ENCODE peak calls at places on chromosomes 12 and 14, in eight cellular contexts. One of them, this sample, is unnamed.

GRCh38 chr14:54669759-54670630 is 103.1 kb downstream of the SAMD4A start:
- DNase-seq in activated gamma-delta T cell treated with anti-CD3 and anti-CD28 coated beads, Interleukin-2, amount 50 U/mL, for 16 hours: peak; percentile 3
- DNase-seq in Right ventricle myocardium inferior: no peak
- DNase-seq in PC-3: peak; percentile 99
- DNase-seq in foreskin fibroblast: peak; percentile 76
- DNase-seq in activated effector memory CD4-positive, alpha-beta T cell treated with Interleukin-2 at 50 U/mL for 16 hours: no peak
- DNase-seq in HFFc6: peak; percentile 76
- DNase-seq in WTC11: no peak
- DNase-seq in this sample: no peak

GRCh38 chr14:69042309-69043006 is 63.4 kb upstream of the ACTN1 start:
- DNase-seq in activated gamma-delta T cell treated with anti-CD3 and anti-CD28 coated beads, Interleukin-2, amount 50 U/mL, for 16 hours: no peak
- DNase-seq in Right ventricle myocardium inferior: no peak
- DNase-seq in PC-3: no peak
- DNase-seq in foreskin fibroblast: no peak
- DNase-seq in activated effector memory CD4-positive, alpha-beta T cell treated with Interleukin-2 at 50 U/mL for 16 hours: no peak
- DNase-seq in HFFc6: no peak
- DNase-seq in WTC11: no peak
- DNase-seq in this sample: no peak

GRCh38 chr14:49679271-49679670 is 8.7 kb downstream of the POLE2 start:
- DNase-seq in activated gamma-delta T cell treated with anti-CD3 and anti-CD28 coated beads, Interleukin-2, amount 50 U/mL, for 16 hours: no peak
- DNase-seq in Right ventricle myocardium inferior: no peak
- DNase-seq in PC-3: peak; percentile 81
- DNase-seq in foreskin fibroblast: no peak
- DNase-seq in activated effector memory CD4-positive, alpha-beta T cell treated with Interleukin-2 at 50 U/mL for 16 hours: no peak
- DNase-seq in HFFc6: peak; percentile 38
- DNase-seq in WTC11: no peak
- DNase-seq in this sample: no peak

GRCh38 chr12:116461060-116461459 is 98.1 kb upstream of the MAP1LC3B2 start:
- DNase-seq in activated gamma-delta T cell treated with anti-CD3 and anti-CD28 coated beads, Interleukin-2, amount 50 U/mL, for 16 hours: no peak
- DNase-seq in Right ventricle myocardium inferior: no peak
- DNase-seq in PC-3: no peak
- DNase-seq in foreskin fibroblast: no peak
- DNase-seq in activated effector memory CD4-positive, alpha-beta T cell treated with Interleukin-2 at 50 U/mL for 16 hours: no peak
- DNase-seq in HFFc6: no peak
- DNase-seq in WTC11: no peak
- DNase-seq in this sample: no peak

GRCh38 chr12:83470749-83471148 is 784.0 kb downstream of the TMTC2 start:
- DNase-seq in activated gamma-delta T cell treated with anti-CD3 and anti-CD28 coated beads, Interleukin-2, amount 50 U/mL, for 16 hours: no peak
- DNase-seq in Right ventricle myocardium inferior: no peak
- DNase-seq in PC-3: no peak
- DNase-seq in foreskin fibroblast: no peak
- DNase-seq in activated effector memory CD4-positive, alpha-beta T cell treated with Interleukin-2 at 50 U/mL for 16 hours: no peak
- DNase-seq in HFFc6: no peak
- DNase-seq in WTC11: no peak
- DNase-seq in this sample: no peak

GRCh38 chr14:74018029-74018703 is 922 bp downstream of the ENTPD5 start:
- DNase-seq in activated gamma-delta T cell treated with anti-CD3 and anti-CD28 coated beads, Interleukin-2, amount 50 U/mL, for 16 hours: no peak
- DNase-seq in Right ventricle myocardium inferior: no peak
- DNase-seq in PC-3: peak; percentile 81
- DNase-seq in foreskin fibroblast: peak; percentile 21
- DNase-seq in activated effector memory CD4-positive, alpha-beta T cell treated with Interleukin-2 at 50 U/mL for 16 hours: no peak
- DNase-seq in HFFc6: peak; percentile 74
- DNase-seq in WTC11: no peak
- DNase-seq in this sample: peak; percentile 59

GRCh38 chr14:87772854-87773253 is 220.1 kb downstream of the GALC start:
- DNase-seq in activated gamma-delta T cell treated with anti-CD3 and anti-CD28 coated beads, Interleukin-2, amount 50 U/mL, for 16 hours: no peak
- DNase-seq in Right ventricle myocardium inferior: no peak
- DNase-seq in PC-3: no peak
- DNase-seq in foreskin fibroblast: no peak
- DNase-seq in activated effector memory CD4-positive, alpha-beta T cell treated with Interleukin-2 at 50 U/mL for 16 hours: no peak
- DNase-seq in HFFc6: no peak
- DNase-seq in WTC11: no peak
- DNase-seq in this sample: no peak

GRCh38 chr14:94011795-94012194 is 14.3 kb upstream of the OTUB2 start:
- DNase-seq in activated gamma-delta T cell treated with anti-CD3 and anti-CD28 coated beads, Interleukin-2, amount 50 U/mL, for 16 hours: no peak
- DNase-seq in Right ventricle myocardium inferior: no peak
- DNase-seq in PC-3: no peak
- DNase-seq in foreskin fibroblast: no peak
- DNase-seq in activated effector memory CD4-positive, alpha-beta T cell treated with Interleukin-2 at 50 U/mL for 16 hours: no peak
- DNase-seq in HFFc6: peak; percentile 41
- DNase-seq in WTC11: no peak
- DNase-seq in this sample: no peak

GRCh38 chr12:21637985-21638891 is 19.4 kb downstream of the LDHB start:
- DNase-seq in activated gamma-delta T cell treated with anti-CD3 and anti-CD28 coated beads, Interleukin-2, amount 50 U/mL, for 16 hours: no peak
- DNase-seq in Right ventricle myocardium inferior: no peak
- DNase-seq in PC-3: no peak
- DNase-seq in foreskin fibroblast: no peak
- DNase-seq in activated effector memory CD4-positive, alpha-beta T cell treated with Interleukin-2 at 50 U/mL for 16 hours: no peak
- DNase-seq in HFFc6: no peak
- DNase-seq in WTC11: no peak
- DNase-seq in this sample: no peak

GRCh38 chr12:68001486-68002466 is 12.5 kb downstream of the IFNG-AS1 start:
- DNase-seq in activated gamma-delta T cell treated with anti-CD3 and anti-CD28 coated beads, Interleukin-2, amount 50 U/mL, for 16 hours: no peak
- DNase-seq in Right ventricle myocardium inferior: no peak
- DNase-seq in PC-3: peak; percentile 60
- DNase-seq in foreskin fibroblast: no peak
- DNase-seq in activated effector memory CD4-positive, alpha-beta T cell treated with Interleukin-2 at 50 U/mL for 16 hours: no peak
- DNase-seq in HFFc6: no peak
- DNase-seq in WTC11: no peak
- DNase-seq in this sample: peak; percentile 4

GRCh38 chr12:42603246-42603645 is 13.7 kb upstream of the PRICKLE1 start:
- DNase-seq in activated gamma-delta T cell treated with anti-CD3 and anti-CD28 coated beads, Interleukin-2, amount 50 U/mL, for 16 hours: no peak
- DNase-seq in Right ventricle myocardium inferior: no peak
- DNase-seq in PC-3: no peak
- DNase-seq in foreskin fibroblast: no peak
- DNase-seq in activated effector memory CD4-positive, alpha-beta T cell treated with Interleukin-2 at 50 U/mL for 16 hours: no peak
- DNase-seq in HFFc6: no peak
- DNase-seq in WTC11: no peak
- DNase-seq in this sample: no peak

GRCh38 chr12:119940881-119941280 is 48.2 kb upstream of the BICDL1 start:
- DNase-seq in activated gamma-delta T cell treated with anti-CD3 and anti-CD28 coated beads, Interleukin-2, amount 50 U/mL, for 16 hours: no peak
- DNase-seq in Right ventricle myocardium inferior: no peak
- DNase-seq in PC-3: peak; percentile 99
- DNase-seq in foreskin fibroblast: peak; percentile 67
- DNase-seq in activated effector memory CD4-positive, alpha-beta T cell treated with Interleukin-2 at 50 U/mL for 16 hours: no peak
- DNase-seq in HFFc6: peak; percentile 73
- DNase-seq in WTC11: no peak
- DNase-seq in this sample: peak; percentile 53

GRCh38 chr14:64812412-64812811 is 67.3 kb downstream of the SPTB start:
- DNase-seq in activated gamma-delta T cell treated with anti-CD3 and anti-CD28 coated beads, Interleukin-2, amount 50 U/mL, for 16 hours: no peak
- DNase-seq in Right ventricle myocardium inferior: no peak
- DNase-seq in PC-3: no peak
- DNase-seq in foreskin fibroblast: no peak
- DNase-seq in activated effector memory CD4-positive, alpha-beta T cell treated with Interleukin-2 at 50 U/mL for 16 hours: no peak
- DNase-seq in HFFc6: no peak
- DNase-seq in WTC11: peak; percentile 73
- DNase-seq in this sample: no peak

GRCh38 chr12:125134576-125134975 is 69.3 kb downstream of the AACS start:
- DNase-seq in activated gamma-delta T cell treated with anti-CD3 and anti-CD28 coated beads, Interleukin-2, amount 50 U/mL, for 16 hours: no peak
- DNase-seq in Right ventricle myocardium inferior: no peak
- DNase-seq in PC-3: no peak
- DNase-seq in foreskin fibroblast: no peak
- DNase-seq in activated effector memory CD4-positive, alpha-beta T cell treated with Interleukin-2 at 50 U/mL for 16 hours: no peak
- DNase-seq in HFFc6: no peak
- DNase-seq in WTC11: no peak
- DNase-seq in this sample: no peak

GRCh38 chr12:131402781-131403396 is 308.0 kb upstream of the SFSWAP start:
- DNase-seq in activated gamma-delta T cell treated with anti-CD3 and anti-CD28 coated beads, Interleukin-2, amount 50 U/mL, for 16 hours: no peak
- DNase-seq in Right ventricle myocardium inferior: no peak
- DNase-seq in PC-3: no peak
- DNase-seq in foreskin fibroblast: no peak
- DNase-seq in activated effector memory CD4-positive, alpha-beta T cell treated with Interleukin-2 at 50 U/mL for 16 hours: no peak
- DNase-seq in HFFc6: no peak
- DNase-seq in WTC11: no peak
- DNase-seq in this sample: no peak

GRCh38 chr12:121468451-121468850 is 68.5 kb downstream of the RNF34 start:
- DNase-seq in activated gamma-delta T cell treated with anti-CD3 and anti-CD28 coated beads, Interleukin-2, amount 50 U/mL, for 16 hours: no peak
- DNase-seq in Right ventricle myocardium inferior: no peak
- DNase-seq in PC-3: no peak
- DNase-seq in foreskin fibroblast: peak; percentile 32
- DNase-seq in activated effector memory CD4-positive, alpha-beta T cell treated with Interleukin-2 at 50 U/mL for 16 hours: no peak
- DNase-seq in HFFc6: no peak
- DNase-seq in WTC11: no peak
- DNase-seq in this sample: no peak

GRCh38 chr12:34393821-34394150 is 371.5 kb downstream of the ALG10 start:
- DNase-seq in activated gamma-delta T cell treated with anti-CD3 and anti-CD28 coated beads, Interleukin-2, amount 50 U/mL, for 16 hours: no peak
- DNase-seq in Right ventricle myocardium inferior: peak; percentile 53
- DNase-seq in PC-3: no peak
- DNase-seq in foreskin fibroblast: no peak
- DNase-seq in activated effector memory CD4-positive, alpha-beta T cell treated with Interleukin-2 at 50 U/mL for 16 hours: no peak
- DNase-seq in HFFc6: no peak
- DNase-seq in WTC11: no peak
- DNase-seq in this sample: no peak

GRCh38 chr12:16331998-16332397 is 15.4 kb upstream of the MGST1 start:
- DNase-seq in activated gamma-delta T cell treated with anti-CD3 and anti-CD28 coated beads, Interleukin-2, amount 50 U/mL, for 16 hours: no peak
- DNase-seq in Right ventricle myocardium inferior: no peak
- DNase-seq in PC-3: peak; percentile 81
- DNase-seq in foreskin fibroblast: no peak
- DNase-seq in activated effector memory CD4-positive, alpha-beta T cell treated with Interleukin-2 at 50 U/mL for 16 hours: no peak
- DNase-seq in HFFc6: no peak
- DNase-seq in WTC11: no peak
- DNase-seq in this sample: no peak

GRCh38 chr14:52267501-52268190 is at the start of gene PTGDR:
- DNase-seq in activated gamma-delta T cell treated with anti-CD3 and anti-CD28 coated beads, Interleukin-2, amount 50 U/mL, for 16 hours: peak; percentile 45
- DNase-seq in Right ventricle myocardium inferior: peak; percentile 75
- DNase-seq in PC-3: no peak
- DNase-seq in foreskin fibroblast: no peak
- DNase-seq in activated effector memory CD4-positive, alpha-beta T cell treated with Interleukin-2 at 50 U/mL for 16 hours: peak; percentile 43
- DNase-seq in HFFc6: no peak
- DNase-seq in WTC11: peak; percentile 54
- DNase-seq in this sample: no peak

GRCh38 chr12:1369460-1369859 is 224.9 kb downstream of the FBXL14 start:
- DNase-seq in activated gamma-delta T cell treated with anti-CD3 and anti-CD28 coated beads, Interleukin-2, amount 50 U/mL, for 16 hours: no peak
- DNase-seq in Right ventricle myocardium inferior: no peak
- DNase-seq in PC-3: no peak
- DNase-seq in foreskin fibroblast: no peak
- DNase-seq in activated effector memory CD4-positive, alpha-beta T cell treated with Interleukin-2 at 50 U/mL for 16 hours: no peak
- DNase-seq in HFFc6: no peak
- DNase-seq in WTC11: no peak
- DNase-seq in this sample: peak; percentile 14

GRCh38 chr12:132593521-132593920 is 16.9 kb downstream of the LRCOL1 start:
- DNase-seq in activated gamma-delta T cell treated with anti-CD3 and anti-CD28 coated beads, Interleukin-2, amount 50 U/mL, for 16 hours: no peak
- DNase-seq in Right ventricle myocardium inferior: peak; percentile 43
- DNase-seq in PC-3: no peak
- DNase-seq in foreskin fibroblast: no peak
- DNase-seq in activated effector memory CD4-positive, alpha-beta T cell treated with Interleukin-2 at 50 U/mL for 16 hours: no peak
- DNase-seq in HFFc6: no peak
- DNase-seq in WTC11: no peak
- DNase-seq in this sample: no peak

GRCh38 chr12:106204312-106204711 is 43.5 kb downstream of the CKAP4 start:
- DNase-seq in activated gamma-delta T cell treated with anti-CD3 and anti-CD28 coated beads, Interleukin-2, amount 50 U/mL, for 16 hours: no peak
- DNase-seq in Right ventricle myocardium inferior: no peak
- DNase-seq in PC-3: no peak
- DNase-seq in foreskin fibroblast: no peak
- DNase-seq in activated effector memory CD4-positive, alpha-beta T cell treated with Interleukin-2 at 50 U/mL for 16 hours: no peak
- DNase-seq in HFFc6: no peak
- DNase-seq in WTC11: no peak
- DNase-seq in this sample: no peak

GRCh38 chr12:52523825-52524224 is 3.6 kb upstream of the KRT5 start:
- DNase-seq in activated gamma-delta T cell treated with anti-CD3 and anti-CD28 coated beads, Interleukin-2, amount 50 U/mL, for 16 hours: no peak
- DNase-seq in Right ventricle myocardium inferior: no peak
- DNase-seq in PC-3: no peak
- DNase-seq in foreskin fibroblast: no peak
- DNase-seq in activated effector memory CD4-positive, alpha-beta T cell treated with Interleukin-2 at 50 U/mL for 16 hours: no peak
- DNase-seq in HFFc6: peak; percentile 43
- DNase-seq in WTC11: no peak
- DNase-seq in this sample: no peak

GRCh38 chr14:101905614-101906013 is 58.8 kb upstream of the DYNC1H1 start:
- DNase-seq in activated gamma-delta T cell treated with anti-CD3 and anti-CD28 coated beads, Interleukin-2, amount 50 U/mL, for 16 hours: no peak
- DNase-seq in Right ventricle myocardium inferior: no peak
- DNase-seq in PC-3: no peak
- DNase-seq in foreskin fibroblast: no peak
- DNase-seq in activated effector memory CD4-positive, alpha-beta T cell treated with Interleukin-2 at 50 U/mL for 16 hours: no peak
- DNase-seq in HFFc6: no peak
- DNase-seq in WTC11: no peak
- DNase-seq in this sample: no peak

GRCh38 chr14:62301076-62301475 is 538.9 kb downstream of the SNAPC1 start:
- DNase-seq in activated gamma-delta T cell treated with anti-CD3 and anti-CD28 coated beads, Interleukin-2, amount 50 U/mL, for 16 hours: no peak
- DNase-seq in Right ventricle myocardium inferior: no peak
- DNase-seq in PC-3: no peak
- DNase-seq in foreskin fibroblast: no peak
- DNase-seq in activated effector memory CD4-positive, alpha-beta T cell treated with Interleukin-2 at 50 U/mL for 16 hours: no peak
- DNase-seq in HFFc6: no peak
- DNase-seq in WTC11: no peak
- DNase-seq in this sample: no peak

This sample was measured in lung microvascular endothelial cell.